ENCODE peak calls at places on chromosome 3, in ten cellular contexts. X, K, L, V, W, Z, A, N, G and Q are unnamed samples.

GRCh38 chr3:47162695-47163022 is 1.3 kb downstream of the SETD2 start:
- DNase-seq in X (no peak), N (peak), L (no peak), V (no peak), G (no peak), Z (no peak), W (no peak), A (no peak), K (no peak), Q (no peak)

GRCh38 chr3:169604568-169604967 is 58.9 kb downstream of the MECOM start:
- DNase-seq in N (peak), A (no peak), L (no peak), Z (no peak), K (no peak), G (no peak), W (no peak), V (no peak), X (no peak), Q (no peak)

GRCh38 chr3:148992635-148993230 is 1.4 kb downstream of the GYG1 start:
- DNase-seq in V (no peak), Z (no peak), L (no peak), A (no peak), G (no peak), W (no peak), X (peak), N (no peak), K (no peak), Q (no peak)

GRCh38 chr3:137468446-137468845 is 295.7 kb upstream of the SOX14 start:
- DNase-seq in G (no peak), L (no peak), V (no peak), X (no peak), N (no peak), K (no peak), W (no peak), Z (no peak), A (no peak), Q (no peak)

GRCh38 chr3:126212629-126213375 is 32.4 kb upstream of the ALDH1L1 start:
- DNase-seq in N (peak), A (peak), L (no peak), K (peak), W (no peak), X (peak), G (no peak), V (no peak), Z (peak), Q (peak)

GRCh38 chr3:12288466-12289129 is at the start of gene PPARG:
- DNase-seq in V (peak), Z (peak), G (no peak), K (peak), X (peak), L (no peak), N (no peak), A (peak), W (no peak), Q (peak)

GRCh38 chr3:46091971-46092703 is 64.9 kb upstream of the XCR1 start:
- DNase-seq in Z (no peak), N (no peak), G (no peak), A (no peak), W (no peak), K (no peak), X (no peak), V (no peak), L (no peak), Q (no peak)

GRCh38 chr3:113057117-113057516 is 66.3 kb downstream of the GTPBP8 start:
- DNase-seq in K (no peak), L (no peak), G (no peak), N (no peak), V (no peak), Z (no peak), A (no peak), X (no peak), W (no peak), Q (no peak)

GRCh38 chr3:163601426-163601825 is 1476.9 kb downstream of the SI start:
- DNase-seq in W (no peak), G (no peak), Z (no peak), L (no peak), K (no peak), V (no peak), X (no peak), A (no peak), N (no peak), Q (no peak)

GRCh38 chr3:72666444-72666755 is 181.8 kb downstream of the SHQ1 start:
- DNase-seq in L (no peak), A (no peak), V (no peak), N (no peak), G (no peak), Z (no peak), K (no peak), W (no peak), X (no peak), Q (no peak)

GRCh38 chr3:124878561-124879394 is 8.4 kb downstream of the ITGB5 start:
- DNase-seq in X (peak), A (peak), V (peak), N (peak), W (peak), Z (no peak), L (peak), G (no peak), K (no peak), Q (no peak)

GRCh38 chr3:126473292-126474168 is 2.2 kb downstream of the ZXDC start:
- DNase-seq in K (no peak), V (no peak), W (no peak), A (no peak), X (no peak), Z (no peak), N (no peak), L (no peak), G (no peak), Q (no peak)

GRCh38 chr3:48194446-48195071 is 6.3 kb upstream of the CDC25A start:
- DNase-seq in G (no peak), X (peak), V (peak), Z (peak), A (peak), K (peak), N (peak), L (no peak), W (peak), Q (peak)

GRCh38 chr3:135851201-135852061 is 114.1 kb upstream of the PPP2R3A start:
- DNase-seq in A (no peak), Z (no peak), V (no peak), L (no peak), K (no peak), G (no peak), W (no peak), N (peak), X (no peak), Q (no peak)

GRCh38 chr3:149541091-149541491 is 66.6 kb downstream of the TM4SF4 start:
- DNase-seq in N (peak), G (no peak), K (no peak), A (no peak), Z (no peak), W (no peak), L (no peak), V (no peak), X (no peak), Q (no peak)

GRCh38 chr3:190425833-190426232 is 23.9 kb downstream of the TMEM207 start:
- DNase-seq in W (no peak), G (no peak), Z (no peak), K (no peak), V (no peak), N (no peak), X (no peak), A (no peak), L (no peak), Q (no peak)

GRCh38 chr3:132279030-132279429 is 38.2 kb upstream of the ACP3 start:
- DNase-seq in Z (no peak), X (no peak), W (no peak), V (no peak), L (no peak), K (no peak), G (no peak), N (no peak), A (no peak), Q (no peak)

GRCh38 chr3:194399874-194400411 is 877 bp upstream of the GP5 start:
- DNase-seq in W (no peak), K (no peak), G (no peak), N (no peak), A (no peak), V (no peak), X (no peak), L (no peak), Z (no peak), Q (no peak)

GRCh38 chr3:160106905-160107861 is 118.0 kb upstream of the C3orf80 start:
- DNase-seq in G (no peak), N (no peak), X (no peak), W (no peak), K (no peak), A (no peak), Z (no peak), V (peak), L (no peak), Q (no peak)

GRCh38 chr3:189593581-189593980 is 37.6 kb upstream of the TP63 start:
- DNase-seq in G (no peak), W (no peak), L (no peak), K (no peak), Z (no peak), V (no peak), X (no peak), A (no peak), N (peak), Q (no peak)

GRCh38 chr3:192835818-192836468 is 81.7 kb downstream of the MB21D2 start:
- DNase-seq in L (no peak), Z (peak), G (no peak), N (peak), K (no peak), A (no peak), V (no peak), W (no peak), X (peak), Q (no peak)

GRCh38 chr3:98968824-98969223 is 67.3 kb upstream of the DCBLD2 start:
- DNase-seq in X (no peak), L (no peak), Z (no peak), A (no peak), K (no peak), N (no peak), W (no peak), V (no peak), G (no peak), Q (no peak)

GRCh38 chr3:160196511-160197104 is 28.6 kb upstream of the C3orf80 start:
- DNase-seq in W (no peak), G (no peak), L (no peak), A (peak), V (no peak), Z (peak), K (no peak), X (peak), N (no peak), Q (no peak)

GRCh38 chr3:58337190-58337589 is 4.5 kb downstream of the PXK start:
- DNase-seq in L (no peak), W (no peak), K (no peak), N (no peak), X (no peak), Z (no peak), G (no peak), A (no peak), V (no peak), Q (no peak)

GRCh38 chr3:155963557-155963956 is 93.1 kb downstream of the GMPS start:
- DNase-seq in Z (no peak), G (no peak), A (no peak), N (peak), X (no peak), W (no peak), V (no peak), L (no peak), K (no peak), Q (no peak)

GRCh38 chr3:28077566-28077965 is 163.9 kb upstream of the CMC1 start:
- DNase-seq in A (peak), L (no peak), V (no peak), X (peak), K (peak), W (no peak), G (no peak), N (peak), Z (no peak), Q (peak)

GRCh38 chr3:32374788-32375595 is 16.7 kb upstream of the CMTM7 start:
- DNase-seq in K (peak), A (peak), N (peak), V (peak), L (no peak), X (no peak), Z (no peak), G (no peak), W (peak), Q (peak)

GRCh38 chr3:123692041-123692440 is 107.2 kb upstream of the HACD2 start:
- DNase-seq in X (no peak), W (no peak), Z (no peak), A (no peak), L (no peak), G (no peak), N (no peak), V (no peak), K (no peak), Q (no peak)

GRCh38 chr3:111859974-111860859 is 1.2 kb downstream of the PHLDB2 start:
- DNase-seq in A (peak), L (no peak), K (peak), Z (peak), N (peak), G (peak), W (peak), V (peak), X (peak), Q (peak)

GRCh38 chr3:7682822-7683229 is 818.8 kb upstream of the LMCD1 start:
- DNase-seq in L (no peak), A (peak), K (no peak), G (no peak), W (no peak), X (peak), V (no peak), N (peak), Z (peak), Q (no peak)

GRCh38 chr3:154758109-154758868 is 321.8 kb upstream of the MME start:
- DNase-seq in L (no peak), G (no peak), N (peak), K (no peak), V (no peak), Z (no peak), A (no peak), W (no peak), X (no peak), Q (peak)

GRCh38 chr3:56869157-56869889 is 67.6 kb upstream of the ARHGEF3 start:
- DNase-seq in Z (no peak), W (no peak), A (no peak), G (no peak), L (no peak), V (no peak), K (no peak), N (no peak), X (no peak), Q (no peak)

GRCh38 chr3:43866529-43867353 is 176.0 kb downstream of the ABHD5 start:
- DNase-seq in W (no peak), N (peak), V (no peak), Z (no peak), K (no peak), L (no peak), X (no peak), G (no peak), A (no peak), Q (no peak)

DNA sequence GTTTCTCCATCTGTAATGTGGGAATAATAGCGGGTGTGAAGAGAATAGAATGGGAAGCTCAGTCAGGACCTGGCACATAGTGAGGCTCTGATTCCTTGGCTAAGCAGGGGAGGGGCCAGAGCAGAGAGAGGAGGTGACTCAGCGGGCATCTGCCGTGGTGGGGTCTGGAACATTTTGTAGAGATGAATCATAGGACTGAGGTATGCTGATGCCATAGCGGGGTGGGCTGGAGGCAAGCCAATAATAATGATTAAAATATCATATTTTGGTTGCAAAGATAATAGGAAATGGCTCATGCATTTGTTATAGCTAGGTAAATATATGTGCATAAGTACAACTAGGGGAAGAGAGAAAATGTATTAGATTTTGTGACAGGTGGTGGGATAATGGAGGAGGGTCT is 11.2 kb downstream of the TGM4 start:
- DNase-seq in L (peak), K (no peak), N (peak), A (no peak), V (no peak), W (peak), Z (no peak), X (no peak), G (no peak), Q (no peak)
- H3K4me3 ChIP-seq in L (no peak), K (no peak), N (no peak), A (no peak), V (no peak), W (no peak), Z (no peak), X (no peak), G (no peak), Q (no peak)

DNA sequence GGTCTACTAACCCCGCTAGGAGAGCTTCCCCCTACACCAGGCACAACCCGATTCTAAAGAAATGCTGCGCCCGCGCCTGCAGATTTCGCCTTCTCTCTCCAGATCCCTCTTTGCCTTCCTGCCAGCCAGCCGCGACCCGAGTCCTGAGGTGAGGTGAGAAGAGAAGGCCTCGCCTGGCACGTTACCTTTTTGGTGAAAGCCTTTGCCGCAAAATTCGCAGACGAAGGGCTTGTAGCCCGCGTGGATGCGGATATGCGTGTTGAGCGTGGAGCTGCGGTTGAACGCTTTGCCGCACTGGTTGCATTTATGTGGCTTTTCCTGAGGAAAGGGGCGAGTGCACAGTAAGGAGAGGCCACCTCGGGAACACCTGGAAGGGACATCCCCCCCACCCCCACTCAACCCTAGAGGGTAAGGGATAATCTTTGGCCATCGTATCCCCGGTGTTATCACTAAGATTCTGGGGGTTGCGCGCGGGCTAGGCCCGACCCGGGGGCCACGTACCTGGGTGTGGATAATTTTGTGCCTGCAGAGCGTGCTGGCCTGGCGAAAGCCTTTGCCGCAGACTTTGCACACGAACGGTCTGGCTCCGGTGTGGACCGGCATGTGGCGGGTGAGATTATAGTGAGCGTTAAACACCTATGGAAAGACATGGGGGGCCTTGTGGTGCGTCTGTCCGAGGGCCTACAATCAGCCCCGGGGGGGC is 2.2 kb downstream of the FEZF2 start:
- DNase-seq in N (no peak), V (no peak), Z (no peak), G (no peak), W (no peak), X (no peak), L (no peak), A (no peak), K (no peak), Q (no peak)
- H3K4me3 ChIP-seq in N (no peak), V (no peak), Z (no peak), G (no peak), W (no peak), X (no peak), L (no peak), A (no peak), K (peak), Q (no peak)

GRCh38 chr3:23600178-23600577 is 205.6 kb upstream of the UBE2E1 start:
- DNase-seq in G (no peak), V (no peak), L (no peak), A (no peak), W (no peak), X (no peak), N (peak), Z (no peak), K (no peak), Q (no peak)
- H3K4me3 ChIP-seq in G (no peak), V (no peak), L (no peak), A (no peak), W (no peak), X (peak), N (no peak), Z (no peak), K (no peak), Q (no peak)

GRCh38 chr3:64441861-64442260 is 216.6 kb upstream of the PRICKLE2 start:
- DNase-seq in L (no peak), V (no peak), W (no peak), Z (no peak), K (no peak), X (no peak), N (no peak), A (no peak), G (no peak), Q (no peak)

GRCh38 chr3:64440498-64440897 is 215.2 kb upstream of the PRICKLE2 start:
- DNase-seq in V (peak), X (no peak), K (no peak), A (peak), N (peak), G (no peak), L (peak), W (peak), Z (no peak), Q (peak)

GRCh38 chr3:64444619-64445317 is 219.5 kb upstream of the PRICKLE2 start:
- DNase-seq in Z (no peak), W (no peak), X (no peak), G (no peak), V (peak), A (no peak), K (no peak), N (no peak), L (no peak), Q (no peak)

GRCh38 chr3:64445318-64446300 is 220.3 kb upstream of the PRICKLE2 start:
- DNase-seq in V (peak), N (peak), G (no peak), K (peak), W (no peak), L (no peak), A (no peak), X (no peak), Z (no peak), Q (no peak)

GRCh38 chr3:64443553-64444331 is 218.5 kb upstream of the PRICKLE2 start:
- DNase-seq in A (no peak), V (peak), W (peak), G (no peak), L (no peak), K (no peak), N (peak), X (no peak), Z (no peak), Q (no peak)
- H3K4me3 ChIP-seq in A (no peak), V (no peak), W (peak), G (no peak), L (no peak), K (no peak), N (peak), X (no peak), Z (peak), Q (no peak)

DNA sequence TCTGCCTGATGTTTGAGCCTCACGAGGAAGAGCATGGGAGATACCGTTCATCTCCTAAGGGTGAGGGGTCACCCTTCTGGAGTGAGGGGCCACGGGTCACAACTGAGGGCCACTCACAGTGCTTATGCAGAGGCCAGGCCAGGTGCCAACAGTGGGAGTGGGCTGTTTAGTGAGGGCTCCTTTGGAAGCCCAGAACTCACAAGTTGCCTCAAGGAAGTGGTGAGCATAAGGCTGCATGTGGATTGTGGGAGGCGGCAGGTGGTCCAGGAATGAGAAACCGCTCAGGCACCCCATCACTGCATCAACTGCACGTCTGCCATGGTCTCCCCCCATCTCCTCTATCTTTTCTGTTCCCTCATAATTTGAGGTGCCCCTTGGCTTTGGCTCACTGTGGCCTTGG is 26.5 kb downstream of the SPSB4 start:
- DNase-seq in N (no peak), V (no peak), L (no peak), A (no peak), X (no peak), K (no peak), G (no peak), W (no peak), Z (no peak), Q (no peak)
- H3K4me3 ChIP-seq in N (no peak), V (no peak), L (no peak), A (peak), X (peak), K (no peak), G (no peak), W (no peak), Z (no peak), Q (no peak)